ENCODE peak calls at places on chromosomes 16 and 17, in nine cellular contexts. One of them, this sample, is unnamed.

GRCh38 chr16:57807968-57808528 is 5.8 kb upstream of the KIFC3 start:
- DNase-seq in neuronal stem cell: no peak
- DNase-seq in psoas muscle: peak
- DNase-seq in K562: peak
- DNase-seq in ovary: peak
- DNase-seq in Karpas-422: peak
- DNase-seq in RWPE2: peak
- DNase-seq in A549: peak
- DNase-seq in tibial nerve: peak
- DNase-seq in this sample: no peak

GRCh38 chr16:54654429-54654828 is 276.2 kb upstream of the IRX5 start:
- DNase-seq in psoas muscle: no peak
- DNase-seq in A549: no peak
- DNase-seq in Karpas-422: no peak
- DNase-seq in neuronal stem cell: no peak
- DNase-seq in ovary: no peak
- DNase-seq in tibial nerve: no peak
- DNase-seq in RWPE2: no peak
- DNase-seq in K562: no peak
- DNase-seq in this sample: peak

GRCh38 chr16:30805370-30806169 is 18.6 kb upstream of the ZNF629 start:
- DNase-seq in tibial nerve: peak
- DNase-seq in RWPE2: no peak
- DNase-seq in K562: peak
- DNase-seq in neuronal stem cell: peak
- DNase-seq in Karpas-422: no peak
- DNase-seq in psoas muscle: peak
- DNase-seq in A549: peak
- DNase-seq in ovary: peak
- DNase-seq in this sample: peak

GRCh38 chr17:48131216-48131824 is 23.8 kb downstream of the SNX11 start:
- DNase-seq in RWPE2: peak
- DNase-seq in tibial nerve: no peak
- DNase-seq in neuronal stem cell: peak
- DNase-seq in A549: peak
- DNase-seq in K562: peak
- DNase-seq in ovary: no peak
- DNase-seq in psoas muscle: no peak
- DNase-seq in Karpas-422: peak
- DNase-seq in this sample: peak

GRCh38 chr17:36937961-36938565 is 788 bp downstream of the LHX1 start:
- DNase-seq in neuronal stem cell: no peak
- DNase-seq in A549: no peak
- DNase-seq in ovary: no peak
- DNase-seq in K562: no peak
- DNase-seq in psoas muscle: peak
- DNase-seq in Karpas-422: no peak
- DNase-seq in RWPE2: no peak
- DNase-seq in tibial nerve: no peak
- DNase-seq in this sample: no peak

GRCh38 chr17:3913531-3914318 is 2.5 kb downstream of the P2RX1 start:
- DNase-seq in Karpas-422: peak
- DNase-seq in neuronal stem cell: peak
- DNase-seq in ovary: peak
- DNase-seq in K562: peak
- DNase-seq in RWPE2: no peak
- DNase-seq in A549: peak
- DNase-seq in psoas muscle: peak
- DNase-seq in tibial nerve: peak
- DNase-seq in this sample: peak

GRCh38 chr16:58026139-58026704 is 668 bp downstream of the MMP15 start:
- DNase-seq in neuronal stem cell: peak
- DNase-seq in Karpas-422: peak
- DNase-seq in K562: peak
- DNase-seq in tibial nerve: no peak
- DNase-seq in RWPE2: no peak
- DNase-seq in psoas muscle: peak
- DNase-seq in A549: peak
- DNase-seq in ovary: peak
- DNase-seq in this sample: no peak

GRCh38 chr16:55842369-55843104 is 9.6 kb upstream of the CES1 start:
- DNase-seq in A549: peak
- DNase-seq in ovary: no peak
- DNase-seq in RWPE2: no peak
- DNase-seq in Karpas-422: peak
- DNase-seq in neuronal stem cell: peak
- DNase-seq in K562: peak
- DNase-seq in tibial nerve: no peak
- DNase-seq in psoas muscle: no peak
- DNase-seq in this sample: no peak

GRCh38 chr16:65967376-65967775 is 399.1 kb upstream of the CDH5 start:
- DNase-seq in ovary: peak
- DNase-seq in neuronal stem cell: no peak
- DNase-seq in tibial nerve: no peak
- DNase-seq in K562: no peak
- DNase-seq in Karpas-422: no peak
- DNase-seq in RWPE2: no peak
- DNase-seq in psoas muscle: no peak
- DNase-seq in A549: no peak
- DNase-seq in this sample: no peak

GRCh38 chr16:54277845-54278703 is 8.5 kb downstream of the IRX3 start:
- DNase-seq in psoas muscle: no peak
- DNase-seq in tibial nerve: no peak
- DNase-seq in ovary: no peak
- DNase-seq in K562: no peak
- DNase-seq in neuronal stem cell: peak
- DNase-seq in RWPE2: peak
- DNase-seq in A549: no peak
- DNase-seq in Karpas-422: no peak
- DNase-seq in this sample: no peak

GRCh38 chr16:58814348-58814801 is 80.3 kb upstream of the GOT2 start:
- DNase-seq in A549: peak
- DNase-seq in neuronal stem cell: peak
- DNase-seq in psoas muscle: no peak
- DNase-seq in K562: peak
- DNase-seq in Karpas-422: peak
- DNase-seq in tibial nerve: no peak
- DNase-seq in RWPE2: no peak
- DNase-seq in ovary: peak
- DNase-seq in this sample: no peak

GRCh38 chr16:67833418-67834241 is 8.5 kb upstream of the THAP11 start:
- DNase-seq in Karpas-422: peak
- DNase-seq in RWPE2: peak
- DNase-seq in A549: peak
- DNase-seq in ovary: peak
- DNase-seq in neuronal stem cell: peak
- DNase-seq in tibial nerve: peak
- DNase-seq in K562: peak
- DNase-seq in psoas muscle: peak
- DNase-seq in this sample: peak

GRCh38 chr17:6786618-6787017 is 10.6 kb downstream of the FBXO39 start:
- DNase-seq in psoas muscle: no peak
- DNase-seq in ovary: no peak
- DNase-seq in RWPE2: no peak
- DNase-seq in Karpas-422: no peak
- DNase-seq in A549: peak
- DNase-seq in K562: no peak
- DNase-seq in tibial nerve: no peak
- DNase-seq in neuronal stem cell: no peak
- DNase-seq in this sample: no peak

GRCh38 chr17:65987988-65988387 is 203.9 kb downstream of the CEP112 start:
- DNase-seq in Karpas-422: peak
- DNase-seq in K562: no peak
- DNase-seq in tibial nerve: no peak
- DNase-seq in A549: peak
- DNase-seq in ovary: no peak
- DNase-seq in psoas muscle: no peak
- DNase-seq in neuronal stem cell: no peak
- DNase-seq in RWPE2: no peak
- DNase-seq in this sample: no peak

GRCh38 chr16:80604600-80605355 is 64.0 kb downstream of the DYNLRB2 start:
- DNase-seq in ovary: no peak
- DNase-seq in tibial nerve: no peak
- DNase-seq in psoas muscle: no peak
- DNase-seq in neuronal stem cell: no peak
- DNase-seq in RWPE2: no peak
- DNase-seq in A549: no peak
- DNase-seq in K562: no peak
- DNase-seq in Karpas-422: no peak
- DNase-seq in this sample: no peak

GRCh38 chr17:80833952-80834895 is 157.4 kb upstream of the CHMP6 start:
- DNase-seq in psoas muscle: peak
- DNase-seq in tibial nerve: peak
- DNase-seq in K562: no peak
- DNase-seq in RWPE2: peak
- DNase-seq in neuronal stem cell: no peak
- DNase-seq in Karpas-422: no peak
- DNase-seq in ovary: peak
- DNase-seq in A549: no peak
- DNase-seq in this sample: no peak

GRCh38 chr16:16147316-16147999 is 75.8 kb downstream of the ABCC6 start:
- DNase-seq in tibial nerve: no peak
- DNase-seq in psoas muscle: no peak
- DNase-seq in A549: no peak
- DNase-seq in Karpas-422: no peak
- DNase-seq in neuronal stem cell: no peak
- DNase-seq in RWPE2: no peak
- DNase-seq in ovary: no peak
- DNase-seq in K562: no peak
- DNase-seq in this sample: no peak
- H3K27ac ChIP-seq in tibial nerve: no peak
- H3K27ac ChIP-seq in psoas muscle: no peak
- H3K27ac ChIP-seq in A549: no peak
- H3K27ac ChIP-seq in Karpas-422: no peak
- H3K27ac ChIP-seq in neuronal stem cell: no peak
- H3K27ac ChIP-seq in RWPE2: no peak
- H3K27ac ChIP-seq in ovary: no peak
- H3K27ac ChIP-seq in K562: no peak
- H3K27ac ChIP-seq in this sample: no peak

DNA sequence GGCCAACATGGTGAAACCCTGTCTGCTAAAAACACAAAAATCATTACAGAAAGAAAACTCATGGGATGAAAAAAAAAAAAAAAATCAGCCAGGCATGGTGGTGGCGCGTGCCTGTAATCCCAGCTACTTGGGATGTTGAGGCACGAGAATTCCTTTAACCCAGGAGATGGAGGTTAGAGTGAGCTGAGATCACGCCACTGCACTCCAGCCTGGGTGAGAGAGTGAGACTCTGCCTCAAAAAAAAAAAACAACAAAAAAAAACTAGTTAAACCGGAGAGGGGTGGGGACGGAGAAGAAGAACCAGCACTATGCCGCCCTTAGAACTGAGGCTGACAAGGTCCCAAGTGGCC is 7.4 kb upstream of the NOTUM start:
- DNase-seq in K562: no peak
- DNase-seq in psoas muscle: no peak
- DNase-seq in tibial nerve: no peak
- DNase-seq in ovary: no peak
- DNase-seq in Karpas-422: no peak
- DNase-seq in RWPE2: no peak
- DNase-seq in A549: no peak
- DNase-seq in neuronal stem cell: no peak
- DNase-seq in this sample: no peak
- H3K27ac ChIP-seq in K562: no peak
- H3K27ac ChIP-seq in psoas muscle: peak
- H3K27ac ChIP-seq in tibial nerve: no peak
- H3K27ac ChIP-seq in ovary: no peak
- H3K27ac ChIP-seq in Karpas-422: no peak
- H3K27ac ChIP-seq in RWPE2: no peak
- H3K27ac ChIP-seq in A549: peak
- H3K27ac ChIP-seq in neuronal stem cell: no peak
- H3K27ac ChIP-seq in this sample: no peak

DNA sequence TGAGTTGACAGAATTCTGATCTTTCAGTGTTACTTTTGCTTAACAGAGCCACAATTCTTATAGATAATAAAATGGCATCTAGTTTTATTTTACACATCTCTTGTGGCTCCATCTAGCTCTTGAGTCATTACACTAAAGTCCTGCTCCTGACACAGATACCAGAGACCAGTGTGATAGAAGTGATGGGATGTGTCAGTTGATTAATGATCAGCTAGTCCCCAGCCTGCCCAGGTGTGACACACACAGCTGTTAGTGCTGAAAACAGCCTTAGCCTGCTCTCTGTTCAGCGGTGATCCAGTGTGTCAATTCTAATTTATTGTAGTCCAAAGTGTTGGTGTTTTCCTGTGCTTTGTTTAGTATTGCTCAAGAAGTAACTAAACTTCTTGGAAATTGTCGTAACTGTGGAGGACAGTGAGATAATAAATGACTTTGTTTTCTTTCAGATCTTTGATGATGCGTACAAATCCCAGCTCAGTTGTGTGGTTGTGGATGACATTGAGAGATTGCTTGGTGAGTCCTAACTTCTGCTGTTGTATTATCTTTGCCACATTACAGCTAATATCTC is 92.3 kb downstream of the WNT3 start:
- DNase-seq in psoas muscle: no peak
- DNase-seq in tibial nerve: no peak
- DNase-seq in Karpas-422: no peak
- DNase-seq in ovary: no peak
- DNase-seq in A549: no peak
- DNase-seq in K562: no peak
- DNase-seq in RWPE2: no peak
- DNase-seq in neuronal stem cell: no peak
- DNase-seq in this sample: no peak
- H3K27ac ChIP-seq in psoas muscle: no peak
- H3K27ac ChIP-seq in tibial nerve: no peak
- H3K27ac ChIP-seq in Karpas-422: no peak
- H3K27ac ChIP-seq in ovary: no peak
- H3K27ac ChIP-seq in A549: no peak
- H3K27ac ChIP-seq in K562: no peak
- H3K27ac ChIP-seq in RWPE2: peak
- H3K27ac ChIP-seq in neuronal stem cell: no peak
- H3K27ac ChIP-seq in this sample: no peak

DNA sequence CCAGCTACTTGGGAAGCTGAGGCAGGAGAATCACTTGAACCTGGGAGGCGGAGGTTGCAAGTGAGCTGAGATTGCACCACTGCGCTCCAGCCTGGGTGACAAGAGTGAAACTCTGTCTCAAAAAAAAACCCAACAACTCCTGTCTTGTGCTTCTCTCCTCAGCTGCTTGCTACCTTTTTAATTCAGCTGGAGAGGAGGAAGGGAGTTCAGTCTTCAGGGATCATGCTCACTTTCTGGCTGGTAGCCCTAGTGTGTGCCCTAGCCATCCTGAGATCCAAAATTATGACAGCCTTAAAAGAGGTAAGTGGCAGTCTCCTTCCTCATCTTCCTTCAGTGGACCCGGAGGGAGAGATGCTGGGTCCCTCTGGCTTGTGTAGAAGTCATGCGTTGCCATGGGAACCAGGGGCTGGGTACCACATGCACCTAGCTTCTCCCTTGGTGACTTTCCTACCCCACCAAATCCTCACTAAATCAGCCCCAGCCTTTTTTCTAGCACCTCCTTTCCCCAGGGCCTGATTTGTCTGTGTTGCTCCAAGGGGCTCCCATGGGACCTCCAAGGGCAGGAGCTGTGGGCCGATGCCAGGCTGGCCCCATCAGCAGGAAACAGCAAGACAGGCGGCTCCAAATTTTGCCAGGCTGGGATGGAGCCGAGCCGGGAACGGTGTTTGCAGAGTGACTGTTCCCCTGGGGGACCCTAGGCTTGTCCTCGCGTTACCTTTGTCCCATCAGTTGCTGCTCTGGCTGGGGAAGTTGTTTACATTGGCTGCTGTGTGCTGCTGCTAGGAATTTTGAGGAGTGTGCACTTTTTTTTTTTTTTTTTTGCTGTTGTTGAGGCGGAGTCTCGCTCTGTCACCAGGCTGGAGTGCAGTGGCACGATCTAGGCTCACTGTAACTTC is 65.2 kb downstream of the ABCC1 start:
- DNase-seq in psoas muscle: peak
- DNase-seq in tibial nerve: peak
- DNase-seq in A549: peak
- DNase-seq in Karpas-422: no peak
- DNase-seq in K562: no peak
- DNase-seq in ovary: peak
- DNase-seq in neuronal stem cell: no peak
- DNase-seq in RWPE2: no peak
- DNase-seq in this sample: no peak
- H3K27ac ChIP-seq in psoas muscle: peak
- H3K27ac ChIP-seq in tibial nerve: no peak
- H3K27ac ChIP-seq in A549: peak
- H3K27ac ChIP-seq in Karpas-422: no peak
- H3K27ac ChIP-seq in K562: no peak
- H3K27ac ChIP-seq in ovary: no peak
- H3K27ac ChIP-seq in neuronal stem cell: no peak
- H3K27ac ChIP-seq in RWPE2: no peak
- H3K27ac ChIP-seq in this sample: no peak

This sample was measured in substantia nigra.